ENCODE peak calls at places on chromosomes 5 and 9, in five cellular contexts. H, U, F, T and L are unnamed samples.

GRCh38 chr9:125416517-125416916 is 154.9 kb downstream of the GAPVD1 start:
- DNase-seq in U (no peak), T (no peak), H (no peak), F (no peak), L (peak; percentile 26)

GRCh38 chr5:149585910-149586309 is 4.6 kb downstream of the ARHGEF37 start:
- DNase-seq in T (no peak), H (no peak), U (no peak), F (no peak), L (no peak)

GRCh38 chr9:121439016-121439415 is 60.6 kb downstream of the GGTA1 start:
- DNase-seq in F (no peak), T (no peak), H (no peak), U (no peak), L (no peak)

GRCh38 chr5:142446960-142447279 is 122.1 kb upstream of the SPRY4 start:
- DNase-seq in F (no peak), T (no peak), H (no peak), U (no peak), L (no peak)

GRCh38 chr5:149130121-149130931 is 11.0 kb upstream of the ABLIM3 start:
- DNase-seq in F (no peak), H (no peak), U (no peak), T (no peak), L (no peak)

GRCh38 chr5:105812356-105812755 is 1858.4 kb downstream of the EFNA5 start:
- DNase-seq in F (peak; percentile 2), T (no peak), U (no peak), H (no peak), L (no peak)

GRCh38 chr5:10914741-10915480 is 153.9 kb upstream of the DAP start:
- DNase-seq in F (no peak), T (no peak), H (no peak), U (no peak), L (no peak)

GRCh38 chr9:14593406-14593805 is 99.8 kb downstream of the ZDHHC21 start:
- DNase-seq in T (no peak), H (no peak), U (no peak), F (no peak), L (no peak)

GRCh38 chr9:130333041-130334040 is 67.8 kb downstream of the HMCN2 start:
- DNase-seq in T (no peak), H (no peak), F (peak; percentile 33), U (no peak), L (no peak)

GRCh38 chr9:131500939-131501541 is 1.7 kb upstream of the POMT1 start:
- DNase-seq in T (no peak), U (no peak), F (peak; percentile 40), H (no peak), L (no peak)

GRCh38 chr5:10669983-10670382 is 91.1 kb downstream of the DAP start:
- DNase-seq in T (no peak), H (no peak), U (no peak), F (no peak), L (no peak)

GRCh38 chr5:170920196-170920595 is 58.4 kb downstream of the RANBP17 start:
- DNase-seq in H (no peak), F (no peak), T (no peak), U (no peak), L (no peak)

GRCh38 chr9:68560131-68560844 is 19.6 kb upstream of the TMEM252 start:
- DNase-seq in T (peak; percentile 40), U (peak; percentile 47), H (peak; percentile 15), F (peak; percentile 97), L (peak; percentile 83)

GRCh38 chr9:35110327-35110758 is 5.3 kb downstream of the ATOSB start:
- DNase-seq in U (peak; percentile 9), F (peak; percentile 49), H (peak; percentile 58), T (peak; percentile 39), L (peak; percentile 45)

GRCh38 chr9:97440160-97440559 is 28.3 kb downstream of the TDRD7 start:
- DNase-seq in T (no peak), U (no peak), H (no peak), F (no peak), L (no peak)

GRCh38 chr9:110146371-110146770 is 61.6 kb downstream of the C9orf152 start:
- DNase-seq in H (no peak), F (no peak), T (no peak), U (no peak), L (no peak)

GRCh38 chr9:115234094-115234493 is 116.1 kb upstream of the TNC start:
- DNase-seq in U (no peak), T (peak; percentile 68), H (no peak), F (peak; percentile 65), L (no peak)

GRCh38 chr5:23614422-23614821 is 107.0 kb downstream of the PRDM9 start:
- DNase-seq in F (peak; percentile 15), U (no peak), T (no peak), H (no peak), L (no peak)

GRCh38 chr9:4298255-4299005 is 1.4 kb downstream of the GLIS3 start:
- DNase-seq in U (peak; percentile 74), H (peak; percentile 41), T (peak; percentile 66), F (no peak), L (peak; percentile 60)

GRCh38 chr5:177428574-177429217 is 2.2 kb downstream of the GRK6 start:
- DNase-seq in H (no peak), U (no peak), F (no peak), T (no peak), L (no peak)

GRCh38 chr5:145280806-145281205 is 554.3 kb downstream of the PRELID2 start:
- DNase-seq in H (no peak), U (no peak), T (no peak), F (no peak), L (no peak)

GRCh38 chr9:121743441-121744001 is 92.1 kb downstream of the DAB2IP start:
- DNase-seq in H (peak; percentile 62), F (peak; percentile 88), T (peak; percentile 85), U (peak; percentile 91), L (peak; percentile 94)

GRCh38 chr9:112443200-112443599 is 43.4 kb upstream of the KIAA1958 start:
- DNase-seq in H (no peak), F (peak; percentile 41), U (peak; percentile 37), T (peak; percentile 23), L (no peak)

GRCh38 chr9:127876764-127877562 is 512 bp downstream of the AK1 start:
- DNase-seq in T (no peak), F (no peak), U (peak; percentile 41), H (no peak), L (peak; percentile 56)

GRCh38 chr5:72956324-72957140 is 691 bp downstream of the FCHO2 start:
- DNase-seq in H (no peak), F (peak; percentile 66), T (peak; percentile 59), U (peak; percentile 72), L (peak; percentile 85)

GRCh38 chr9:105713260-105713938 is 19.1 kb downstream of the TMEM38B start:
- DNase-seq in T (no peak), H (no peak), U (no peak), F (no peak), L (peak; percentile 45)

GRCh38 chr9:122228906-122229837 is at the start of gene LHX6:
- DNase-seq in F (peak; percentile 43), U (no peak), H (no peak), T (no peak), L (no peak)

GRCh38 chr9:130042931-130043653 is at the start of gene FNBP1:
- DNase-seq in H (no peak), T (peak; percentile 74), U (peak; percentile 86), F (peak; percentile 84), L (peak; percentile 94)

GRCh38 chr9:88085481-88085880 is 52.8 kb downstream of the SPATA31C2 start:
- DNase-seq in F (no peak), U (no peak), H (no peak), T (no peak), L (no peak)

GRCh38 chr9:114893221-114893620 is 37.2 kb downstream of the TNFSF8 start:
- DNase-seq in U (no peak), H (no peak), T (no peak), F (no peak), L (no peak)

GRCh38 chr9:84839538-84839937 is 170.0 kb downstream of the NTRK2 start:
- DNase-seq in F (peak; percentile 22), T (no peak), U (no peak), H (no peak), L (no peak)

GRCh38 chr5:175351126-175351525 is 92.9 kb downstream of the DRD1 start:
- DNase-seq in F (no peak), T (no peak), H (no peak), U (no peak), L (peak; percentile 51)

GRCh38 chr5:161676109-161676508 is 9.4 kb upstream of the GABRA6 start:
- DNase-seq in T (peak; percentile 9), U (peak; percentile 26), H (no peak), F (no peak), L (no peak)

GRCh38 chr5:15914603-15915002 is 265.0 kb downstream of the MARCHF11 start:
- DNase-seq in U (no peak), T (no peak), H (no peak), F (peak; percentile 49), L (no peak)

GRCh38 chr5:133367413-133367812 is 244.9 kb downstream of the FSTL4 start:
- DNase-seq in F (no peak), T (no peak), H (no peak), U (peak; percentile 29), L (no peak)

GRCh38 chr9:130030821-130031481 is 12.0 kb downstream of the FNBP1 start:
- DNase-seq in T (no peak), H (no peak), U (no peak), F (no peak), L (no peak)

GRCh38 chr5:181054871-181055494 is 14.9 kb downstream of the BTNL9 start:
- DNase-seq in U (no peak), H (no peak), T (no peak), F (no peak), L (no peak)
- H3K4me1 ChIP-seq in U (no peaks in the 10 kb centered on the region), H (peaks cover 12% of the 10 kb centered on the region), T (no peaks in the 10 kb centered on the region), F (no peaks in the 10 kb centered on the region), L (no peaks in the 10 kb centered on the region)

GRCh38 chr5:64763948-64764503 is 4.5 kb downstream of the SREK1IP1 start:
- DNase-seq in F (no peak), U (no peak), T (no peak), H (no peak), L (no peak)
- H3K4me1 ChIP-seq in F (peaks cover 29% of the 10 kb centered on the region), U (peaks cover 24% of the 10 kb centered on the region), T (peaks cover 16% of the 10 kb centered on the region), H (peaks cover 32% of the 10 kb centered on the region), L (peaks cover 4% of the 10 kb centered on the region)

GRCh38 chr5:59637878-59638580 is 255.5 kb downstream of the PDE4D start:
- DNase-seq in T (no peak), H (no peak), F (no peak), U (no peak), L (no peak)
- H3K4me1 ChIP-seq in T (peaks cover 41% of the 10 kb centered on the region), H (no peaks in the 10 kb centered on the region), F (no peaks in the 10 kb centered on the region), U (no peaks in the 10 kb centered on the region), L (no peaks in the 10 kb centered on the region)

GRCh38 chr5:172848419-172848818 is 14.4 kb downstream of the ERGIC1 start:
- DNase-seq in T (no peak), F (no peak), H (no peak), U (no peak), L (no peak)
- H3K4me1 ChIP-seq in T (peaks cover 95% of the 10 kb centered on the region), F (no peaks in the 10 kb centered on the region), H (peaks cover 26% of the 10 kb centered on the region), U (peaks cover 16% of the 10 kb centered on the region), L (peaks cover 5% of the 10 kb centered on the region)

GRCh38 chr5:138927539-138927938 is 52.4 kb upstream of the LRRTM2 start:
- DNase-seq in T (no peak), H (no peak), F (no peak), U (no peak), L (no peak)

GRCh38 chr5:138926257-138926656 is 51.1 kb upstream of the LRRTM2 start:
- DNase-seq in T (no peak), U (no peak), F (no peak), H (no peak), L (no peak)

GRCh38 chr5:138925090-138925635 is 50.0 kb upstream of the LRRTM2 start:
- DNase-seq in T (no peak), H (no peak), U (no peak), F (peak; percentile 63), L (no peak)

GRCh38 chr5:138927979-138928378 is 52.8 kb upstream of the LRRTM2 start:
- DNase-seq in T (no peak), H (no peak), U (peak; percentile 95), F (peak; percentile 39), L (peak; percentile 93)

GRCh38 chr5:138926688-138927448 is 51.7 kb upstream of the LRRTM2 start:
- DNase-seq in H (no peak), F (no peak), T (no peak), U (no peak), L (no peak)
- H3K4me1 ChIP-seq in H (peaks cover 38% of the 10 kb centered on the region), F (no peaks in the 10 kb centered on the region), T (no peaks in the 10 kb centered on the region), U (peaks cover 21% of the 10 kb centered on the region), L (peaks cover 4% of the 10 kb centered on the region)